ENCODE peak calls at places on chromosomes 13 and 19, in five cellular contexts. A is NAMALWA, K is left ventricle myocardium inferior, R is H9, P is NCI-H146. N is an unnamed sample.

GRCh38 chr19:12668937-12669271 is 2.3 kb downstream of the WDR83 start:
- DNase-seq in A (peak; percentile 73), K (peak; percentile 49), R (no peak), P (peak; percentile 71), N (no peak)

GRCh38 chr19:15508035-15508710 is at the start of gene CYP4F22:
- DNase-seq in A (no peak), K (no peak), R (no peak), P (no peak), N (no peak)

GRCh38 chr13:36680918-36681317 is 7.1 kb downstream of the SERTM1 start:
- DNase-seq in A (no peak), K (no peak), R (no peak), P (no peak), N (no peak)

GRCh38 chr19:58085348-58085875 is 12.6 kb downstream of the ZSCAN18 start:
- DNase-seq in A (no peak), K (no peak), R (no peak), P (no peak), N (no peak)

GRCh38 chr19:47036233-47036651 is 12.2 kb downstream of the TMEM160 start:
- DNase-seq in A (no peak), K (no peak), R (no peak), P (peak; percentile 65), N (no peak)

GRCh38 chr19:48258350-48258749 is 2.6 kb upstream of the CARD8 start:
- DNase-seq in A (peak; percentile 55), K (no peak), R (no peak), P (no peak), N (peak; percentile 51)

GRCh38 chr19:51637362-51637978 is 7.3 kb upstream of the SIGLEC5 start:
- DNase-seq in A (peak; percentile 13), K (no peak), R (no peak), P (no peak), N (peak; percentile 23)

GRCh38 chr19:46372901-46373572 is 26.1 kb downstream of the PPP5C start:
- DNase-seq in A (no peak), K (no peak), R (peak; percentile 76), P (no peak), N (no peak)

GRCh38 chr19:35006342-35006998 is 6.3 kb downstream of the GRAMD1A start:
- DNase-seq in A (no peak), K (no peak), R (no peak), P (peak; percentile 66), N (no peak)

GRCh38 chr13:33582121-33582520 is 235.8 kb upstream of the RFC3 start:
- DNase-seq in A (no peak), K (no peak), R (no peak), P (no peak), N (no peak)

GRCh38 chr13:31105020-31105800 is 56.5 kb downstream of the HSPH1 start:
- DNase-seq in A (peak; percentile 12), K (no peak), R (no peak), P (no peak), N (no peak)

GRCh38 chr19:43229315-43229714 is 23.9 kb upstream of the PSG4 start:
- DNase-seq in A (peak; percentile 24), K (no peak), R (no peak), P (no peak), N (peak; percentile 10)

GRCh38 chr13:112124100-112124499 is 57.2 kb downstream of the SOX1 start:
- DNase-seq in A (no peak), K (no peak), R (no peak), P (peak; percentile 77), N (no peak)

GRCh38 chr19:15843186-15843585 is 27.7 kb upstream of the OR10H1 start:
- DNase-seq in A (no peak), K (no peak), R (no peak), P (no peak), N (no peak)

GRCh38 chr13:26465954-26466353 is 91.5 kb upstream of the WASF3 start:
- DNase-seq in A (no peak), K (no peak), R (no peak), P (no peak), N (no peak)

GRCh38 chr19:41325947-41326706 is 16.2 kb downstream of the CCDC97 start:
- DNase-seq in A (peak; percentile 84), K (no peak), R (no peak), P (peak; percentile 71), N (peak; percentile 78)

GRCh38 chr13:50679321-50679720 is 164.2 kb downstream of the DLEU7 start:
- DNase-seq in A (no peak), K (no peak), R (no peak), P (no peak), N (no peak)

GRCh38 chr13:95560387-95560786 is 7.9 kb downstream of the CLDN10 start:
- DNase-seq in A (no peak), K (no peak), R (no peak), P (no peak), N (no peak)

GRCh38 chr13:39825886-39826285 is 170.4 kb downstream of the COG6 start:
- DNase-seq in A (no peak), K (no peak), R (no peak), P (no peak), N (no peak)

GRCh38 chr13:40172878-40173277 is 493.6 kb downstream of the FOXO1 start:
- DNase-seq in A (no peak), K (no peak), R (no peak), P (no peak), N (no peak)

GRCh38 chr13:113787694-113788093 is 28.7 kb downstream of the TMEM255B start:
- DNase-seq in A (no peak), K (no peak), R (no peak), P (no peak), N (no peak)

N was measured in OCI-LY7.